ENCODE peak calls at places on chromosomes 4 and X, in nine cellular contexts. F is endodermal cell; P is type B pancreatic cell; R is stimulated activated CD4-positive, alpha-beta T cell treated with anti-CD3 and anti-CD28 coated beads, Interleukin-4, amount 100 ng/mL, for 1 hour; Y is lower leg skin; L is HTR-8/SVneo; X is activated naive CD4-positive, alpha-beta T cell treated with Interleukin-2 at 50 U/mL for 16 hours; D is astrocyte of the hippocampus; B is occipital lobe. S is an unnamed sample.

GRCh38 chrX:110987292-110987691 is 108.7 kb upstream of the PAK3 start:
- DNase-seq in F (peak; percentile 85), P (no peak), R (no peak), Y (no peak), L (no peak), X (no peak), D (no peak), B (no peak), S (no peak)

GRCh38 chr4:83109480-83110221 is 4.9 kb downstream of the PLAC8 start:
- DNase-seq in F (peak; percentile 88), P (peak; percentile 72), R (peak; percentile 44), Y (peak; percentile 87), L (peak; percentile 24), X (peak; percentile 50), D (peak; percentile 72), B (no peak), S (peak; percentile 85)

GRCh38 chrX:106933538-106933961 is 13.3 kb downstream of the CLDN2 start:
- DNase-seq in F (peak; percentile 70), P (no peak), R (no peak), Y (no peak), L (no peak), X (no peak), D (no peak), B (no peak), S (no peak)

GRCh38 chr4:183360161-183360919 is 38.1 kb upstream of the CLDN24 start:
- DNase-seq in F (no peak), P (no peak), R (no peak), Y (no peak), L (no peak), X (no peak), D (peak; percentile 74), B (peak; percentile 5), S (no peak)

GRCh38 chr4:140081582-140082398 is 72.2 kb downstream of the MAML3 start:
- DNase-seq in F (no peak), P (no peak), R (no peak), Y (no peak), L (no peak), X (no peak), D (no peak), B (no peak), S (no peak)

GRCh38 chr4:14566518-14566917 is 435.8 kb upstream of the CPEB2 start:
- DNase-seq in F (no peak), P (no peak), R (no peak), Y (no peak), L (no peak), X (no peak), D (peak; percentile 38), B (no peak), S (no peak)

GRCh38 chr4:37388672-37389368 is 144.3 kb downstream of the NWD2 start:
- DNase-seq in F (peak; percentile 63), P (no peak), R (no peak), Y (no peak), L (no peak), X (no peak), D (no peak), B (no peak), S (no peak)

GRCh38 chr4:187128971-187129370 is 405.3 kb upstream of the FAT1 start:
- DNase-seq in F (no peak), P (no peak), R (no peak), Y (no peak), L (peak; percentile 52), X (no peak), D (peak; percentile 40), B (no peak), S (no peak)

GRCh38 chrX:129983575-129984131 is 1.2 kb downstream of the BCORL1 start:
- DNase-seq in F (peak; percentile 63), P (peak; percentile 69), R (no peak), Y (peak; percentile 85), L (no peak), X (no peak), D (peak; percentile 32), B (no peak), S (peak; percentile 61)

GRCh38 chrX:24696241-24696640 is 2.5 kb downstream of the POLA1 start:
- DNase-seq in F (no peak), P (no peak), R (no peak), Y (no peak), L (no peak), X (no peak), D (no peak), B (no peak), S (no peak)

GRCh38 chr4:3302786-3303444 is 10.1 kb downstream of the RGS12 start:
- DNase-seq in F (peak; percentile 44), P (peak; percentile 64), R (no peak), Y (peak; percentile 79), L (no peak), X (no peak), D (no peak), B (no peak), S (no peak)

GRCh38 chrX:23782455-23782854 is 518 bp upstream of the SAT1 start:
- DNase-seq in F (no peak), P (no peak), R (no peak), Y (no peak), L (no peak), X (no peak), D (no peak), B (no peak), S (no peak)

GRCh38 chrX:79268788-79269187 is 98.3 kb downstream of the ITM2A start:
- DNase-seq in F (no peak), P (no peak), R (no peak), Y (no peak), L (no peak), X (no peak), D (no peak), B (no peak), S (no peak)

GRCh38 chrX:110992611-110993010 is 103.4 kb upstream of the PAK3 start:
- DNase-seq in F (peak; percentile 82), P (no peak), R (peak; percentile 4), Y (no peak), L (peak; percentile 0), X (peak; percentile 20), D (peak; percentile 47), B (no peak), S (no peak)

GRCh38 chr4:118155516-118155915 is 121.2 kb downstream of the NDST3 start:
- DNase-seq in F (no peak), P (no peak), R (no peak), Y (no peak), L (no peak), X (no peak), D (no peak), B (no peak), S (no peak)

GRCh38 chrX:138298268-138298667 is 413.2 kb downstream of the FGF13 start:
- DNase-seq in F (no peak), P (no peak), R (no peak), Y (no peak), L (no peak), X (no peak), D (no peak), B (no peak), S (no peak)

GRCh38 chr4:36551697-36552214 is 270.3 kb downstream of the DTHD1 start:
- DNase-seq in F (no peak), P (no peak), R (peak; percentile 7), Y (no peak), L (no peak), X (peak; percentile 3), D (peak; percentile 8), B (no peak), S (no peak)

GRCh38 chrX:96379951-96380350 is 304.7 kb upstream of the DIAPH2 start:
- DNase-seq in F (no peak), P (no peak), R (no peak), Y (no peak), L (no peak), X (no peak), D (no peak), B (no peak), S (no peak)